ENCODE peak calls at places on chromosome X, in five cellular contexts. L is lung, F is lower lobe of right lung, Z is tibial nerve, U is keratinocyte. K is an unnamed sample.

GRCh38 chrX:41723821-41724220 is at the start of gene GPR82:
- DNase-seq in F (no peak), Z (no peak), L (no peak), U (no peak), K (no peak)

GRCh38 chrX:48538641-48539344 is 721 bp upstream of the TBC1D25 start:
- DNase-seq in U (no peak), Z (no peak), L (no peak), F (no peak), K (no peak)

GRCh38 chrX:85379174-85379907 is at the start of gene POF1B:
- DNase-seq in Z (no peak), L (no peak), U (no peak), F (peak), K (no peak)

GRCh38 chrX:22276781-22277180 is 4.1 kb downstream of the CBLL2 start:
- DNase-seq in Z (no peak), F (no peak), L (no peak), U (no peak), K (peak)

GRCh38 chrX:83845397-83845796 is 15.5 kb upstream of the CYLC1 start:
- DNase-seq in L (no peak), U (no peak), F (no peak), Z (no peak), K (peak)

GRCh38 chrX:24020280-24020876 is 6.6 kb downstream of the KLHL15 start:
- DNase-seq in Z (no peak), F (no peak), L (no peak), U (no peak), K (peak)

GRCh38 chrX:22025751-22026150 is 6.4 kb upstream of the PHEX start:
- DNase-seq in Z (no peak), L (no peak), U (no peak), F (no peak), K (peak)

GRCh38 chrX:12973561-12974216 is 1.2 kb upstream of the TMSB4X start:
- DNase-seq in Z (no peak), U (no peak), L (peak), F (peak), K (no peak)

GRCh38 chrX:38183577-38183976 is 37.1 kb downstream of the SRPX start:
- DNase-seq in F (no peak), U (no peak), L (no peak), Z (no peak), K (peak)

GRCh38 chrX:122094611-122095010 is 1047.2 kb downstream of the GLUD2 start:
- DNase-seq in U (no peak), F (no peak), Z (no peak), L (no peak), K (peak)

GRCh38 chrX:22674947-22675346 is 324.8 kb upstream of the DDX53 start:
- DNase-seq in F (no peak), Z (no peak), U (no peak), L (no peak), K (no peak)

GRCh38 chrX:16212436-16212835 is 45.2 kb downstream of the MAGEB17 start:
- DNase-seq in Z (no peak), F (no peak), L (no peak), U (no peak), K (peak)

GRCh38 chrX:45743081-45743533 is 542.4 kb upstream of the DIPK2B start:
- DNase-seq in F (no peak), Z (no peak), L (no peak), U (peak), K (no peak)

GRCh38 chrX:70042399-70043371 is 7.1 kb downstream of the AWAT2 start:
- DNase-seq in F (no peak), L (no peak), Z (no peak), U (no peak), K (no peak)

GRCh38 chrX:153635788-153636668 is 11.0 kb upstream of the DUSP9 start:
- DNase-seq in Z (no peak), F (no peak), U (no peak), L (no peak), K (no peak)

GRCh38 chrX:39299615-39300014 is 498.4 kb downstream of the MID1IP1 start:
- DNase-seq in L (no peak), F (no peak), U (no peak), Z (no peak), K (no peak)

GRCh38 chrX:95721011-95721410 is 963.6 kb upstream of the DIAPH2 start:
- DNase-seq in U (no peak), Z (no peak), L (no peak), F (no peak), K (no peak)

GRCh38 chrX:116384406-116384805 is 52.0 kb upstream of the SLC6A14 start:
- DNase-seq in U (no peak), L (no peak), F (no peak), Z (no peak), K (peak)

GRCh38 chrX:19829817-19830216 is 57.6 kb downstream of the SH3KBP1 start:
- DNase-seq in F (no peak), Z (no peak), U (no peak), L (no peak), K (no peak)

GRCh38 chrX:107574054-107574683 is 54.1 kb upstream of the PRPS1 start:
- DNase-seq in Z (no peak), F (no peak), L (no peak), U (no peak), K (peak)

GRCh38 chrX:74242484-74243138 is 61.4 kb upstream of the ZCCHC13 start:
- DNase-seq in L (no peak), Z (no peak), U (no peak), F (no peak), K (peak)

GRCh38 chrX:111504941-111505340 is 6.5 kb upstream of the SERTM2 start:
- DNase-seq in Z (no peak), L (no peak), F (no peak), U (no peak), K (no peak)

GRCh38 chrX:139784788-139785187 is 76.8 kb upstream of the MCF2 start:
- DNase-seq in Z (no peak), U (no peak), L (no peak), F (no peak), K (no peak)

GRCh38 chrX:9597361-9598035 is 132.6 kb downstream of the TBL1X start:
- DNase-seq in L (no peak), U (no peak), Z (no peak), F (no peak), K (no peak)

GRCh38 chrX:39957816-39958561 is 139.8 kb downstream of the BCOR start:
- DNase-seq in F (no peak), Z (no peak), U (no peak), L (no peak), K (peak)

GRCh38 chrX:138745215-138745614 is 33.7 kb upstream of the FGF13 start:
- DNase-seq in F (no peak), L (peak), Z (no peak), U (peak), K (peak)

GRCh38 chrX:41688154-41688553 is 619 bp upstream of the GPR34 start:
- DNase-seq in L (no peak), F (no peak), Z (no peak), U (no peak), K (no peak)

GRCh38 chrX:21799767-21800166 is 39.6 kb upstream of the MBTPS2 start:
- DNase-seq in Z (no peak), L (no peak), F (no peak), U (no peak), K (no peak)

GRCh38 chrX:48937065-48937907 is 18.5 kb upstream of the PIM2 start:
- DNase-seq in U (no peak), L (peak), F (peak), Z (no peak), K (no peak)

GRCh38 chrX:98962996-98963395 is 1447.1 kb downstream of the PCDH19 start:
- DNase-seq in L (no peak), U (no peak), Z (no peak), F (no peak), K (no peak)

GRCh38 chrX:109889289-109890006 is 113.5 kb upstream of the TMEM164 start:
- DNase-seq in L (no peak), Z (no peak), U (no peak), F (no peak), K (peak)

GRCh38 chrX:38654302-38654701 is 93.0 kb downstream of the TSPAN7 start:
- DNase-seq in U (no peak), L (no peak), F (no peak), Z (no peak), K (peak)

GRCh38 chrX:112545051-112545450 is 134.7 kb downstream of the LHFPL1 start:
- DNase-seq in U (no peak), F (no peak), L (no peak), Z (no peak), K (no peak)

GRCh38 chrX:117969337-117969736 is 147.3 kb downstream of the KLHL13 start:
- DNase-seq in U (no peak), L (no peak), F (no peak), Z (no peak), K (no peak)

GRCh38 chrX:33339219-33339618 is 127.9 kb upstream of the DMD start:
- DNase-seq in L (no peak), F (no peak), Z (no peak), U (no peak), K (peak)

GRCh38 chrX:78522601-78523000 is 136.5 kb downstream of the RTL3 start:
- DNase-seq in Z (no peak), L (no peak), F (no peak), U (no peak), K (no peak)

GRCh38 chrX:35728481-35728880 is 69.7 kb upstream of the MAGEB16 start:
- DNase-seq in F (no peak), U (no peak), L (no peak), Z (no peak), K (no peak)

GRCh38 chrX:76893930-76894329 is 466.4 kb downstream of the MAGEE1 start:
- DNase-seq in F (no peak), L (no peak), U (no peak), Z (no peak), K (peak)
- TF ChIP-seq CTCF in F (no peak), L (no peak), U (no peak), Z (no peak), K (no peak)

GRCh38 chrX:131821945-131822622 is 201.0 kb upstream of the STK26 start:
- DNase-seq in U (no peak), F (no peak), L (peak), Z (no peak), K (peak)
- H3K4me3 ChIP-seq in U (peak), F (no peak), L (peak), Z (peak), K (peak)

GRCh38 chrX:125998432-125998831 is 167.7 kb downstream of the DCAF12L2 start:
- DNase-seq in F (no peak), U (no peak), Z (no peak), L (no peak), K (no peak)
- TF ChIP-seq CTCF in F (peak), U (no peak), Z (no peak), L (no peak), K (no peak)

GRCh38 chrX:131058136-131058868 is at the start of gene ARHGAP36:
- DNase-seq in U (no peak), Z (no peak), F (no peak), L (no peak), K (no peak)
- H3K4me3 ChIP-seq in U (no peak), Z (no peak), F (no peak), L (no peak), K (no peak)

DNA sequence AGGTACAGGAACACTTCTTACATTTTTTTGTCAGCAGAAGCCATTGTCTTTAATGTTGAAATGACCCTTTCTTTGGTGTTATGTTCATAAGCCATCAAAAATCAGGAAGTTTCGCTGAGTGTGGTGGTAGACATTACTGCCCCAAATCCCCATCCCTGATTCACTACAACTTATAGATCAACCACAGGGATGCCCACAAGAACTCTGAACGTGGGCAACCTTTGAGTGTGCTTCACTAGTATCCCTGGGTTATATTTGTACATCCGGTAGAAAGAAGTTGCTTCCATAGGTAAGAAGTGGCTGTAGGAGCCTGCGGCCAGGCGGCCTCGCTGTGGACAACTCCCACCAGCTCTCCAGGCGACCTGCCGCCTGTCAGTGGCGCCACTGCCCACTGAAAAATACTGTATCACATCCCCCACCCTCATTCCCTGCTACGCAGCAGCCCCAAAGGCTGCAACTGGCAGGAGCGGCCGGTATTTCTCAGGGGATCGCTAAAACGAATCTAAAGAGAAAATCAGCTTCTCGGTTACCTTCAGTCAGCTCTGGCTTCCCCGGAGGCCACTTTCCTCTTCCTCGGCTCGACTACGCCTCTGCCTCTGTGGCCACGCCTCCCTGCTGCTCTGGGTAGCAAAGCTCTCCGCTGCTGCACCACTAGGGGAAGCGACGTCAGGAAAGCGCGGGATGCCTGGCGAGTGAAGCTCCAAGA is 13.9 kb upstream of the ETDC start:
- DNase-seq in Z (no peak), U (no peak), L (peak), F (peak), K (peak)
- TF ChIP-seq CTCF in Z (no peak), U (no peak), L (no peak), F (no peak), K (peak)

DNA sequence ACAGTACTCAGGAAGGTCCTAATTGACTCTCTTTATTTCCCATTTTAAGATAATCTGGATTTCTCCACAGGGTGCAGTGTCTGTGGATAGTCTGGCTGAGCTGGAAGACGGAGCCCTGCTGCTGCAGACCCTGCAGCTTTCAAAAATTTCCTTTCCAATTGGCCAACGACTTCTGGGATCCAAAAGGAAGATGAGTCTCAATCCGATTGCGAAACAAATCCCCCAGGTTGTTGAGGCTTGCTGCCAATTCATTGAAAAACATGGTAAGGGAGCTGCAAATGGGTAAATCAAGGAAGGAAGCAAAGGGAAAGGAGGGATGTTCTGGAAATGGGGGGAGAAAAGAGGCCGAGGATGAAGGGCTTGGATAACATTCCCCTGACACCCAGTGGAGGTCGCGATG is 26.0 kb downstream of the ARHGAP36 start:
- DNase-seq in Z (no peak), U (no peak), L (no peak), F (no peak), K (no peak)
- H3K4me3 ChIP-seq in Z (no peak), U (no peak), L (no peak), F (no peak), K (no peak)

GRCh38 chrX:2596050-2596449 is 95.0 kb upstream of the CD99 start:
- DNase-seq in F (no peak), Z (no peak), L (no peak), U (peak), K (no peak)
- TF ChIP-seq CTCF in F (no peak), Z (no peak), L (no peak), U (no peak), K (no peak)

GRCh38 chrX:137031517-137032377 is 2.0 kb downstream of the GPR101 start:
- DNase-seq in U (no peak), L (no peak), F (no peak), Z (no peak), K (peak)
- H3K4me3 ChIP-seq in U (peak), L (no peak), F (peak), Z (no peak), K (peak)